ENCODE peak calls at places on chromosomes 5 and 9, in seven cellular contexts. One of them, this sample, is unnamed.

GRCh38 chr5:139867581-139867980 is 72.0 kb downstream of the PSD2 start:
- DNase-seq in HepG2: no peak
- DNase-seq in AG04449: no peak
- DNase-seq in activated CD8-positive, alpha-beta T cell treated with anti-CD3 and anti-CD28 coated beads for 36 hours: no peak
- DNase-seq in tibial nerve: no peak
- DNase-seq in PC-3: no peak
- DNase-seq in cardiac muscle cell: no peak
- DNase-seq in this sample: no peak

GRCh38 chr5:163106098-163106497 is 331.3 kb upstream of the CCNG1 start:
- DNase-seq in HepG2: no peak
- DNase-seq in AG04449: no peak
- DNase-seq in activated CD8-positive, alpha-beta T cell treated with anti-CD3 and anti-CD28 coated beads for 36 hours: no peak
- DNase-seq in tibial nerve: no peak
- DNase-seq in PC-3: peak; percentile 19
- DNase-seq in cardiac muscle cell: no peak
- DNase-seq in this sample: no peak

GRCh38 chr5:154479944-154480750 is 2.1 kb upstream of the HAND1 start:
- DNase-seq in HepG2: no peak
- DNase-seq in AG04449: no peak
- DNase-seq in activated CD8-positive, alpha-beta T cell treated with anti-CD3 and anti-CD28 coated beads for 36 hours: no peak
- DNase-seq in tibial nerve: no peak
- DNase-seq in PC-3: no peak
- DNase-seq in cardiac muscle cell: no peak
- DNase-seq in this sample: no peak

GRCh38 chr5:139273572-139274264 is 19.8 kb upstream of the MATR3 start:
- DNase-seq in HepG2: peak; percentile 82
- DNase-seq in AG04449: no peak
- DNase-seq in activated CD8-positive, alpha-beta T cell treated with anti-CD3 and anti-CD28 coated beads for 36 hours: peak; percentile 90
- DNase-seq in tibial nerve: peak; percentile 61
- DNase-seq in PC-3: peak; percentile 90
- DNase-seq in cardiac muscle cell: peak; percentile 91
- DNase-seq in this sample: peak; percentile 50

GRCh38 chr5:179765400-179765799 is 28.4 kb upstream of the LTC4S start:
- DNase-seq in HepG2: no peak
- DNase-seq in AG04449: peak; percentile 44
- DNase-seq in activated CD8-positive, alpha-beta T cell treated with anti-CD3 and anti-CD28 coated beads for 36 hours: no peak
- DNase-seq in tibial nerve: peak; percentile 15
- DNase-seq in PC-3: peak; percentile 65
- DNase-seq in cardiac muscle cell: peak; percentile 88
- DNase-seq in this sample: no peak

GRCh38 chr9:72979405-72980100 is 26.7 kb upstream of the ALDH1A1 start:
- DNase-seq in HepG2: peak; percentile 90
- DNase-seq in AG04449: no peak
- DNase-seq in activated CD8-positive, alpha-beta T cell treated with anti-CD3 and anti-CD28 coated beads for 36 hours: no peak
- DNase-seq in tibial nerve: no peak
- DNase-seq in PC-3: peak; percentile 11
- DNase-seq in cardiac muscle cell: no peak
- DNase-seq in this sample: no peak

GRCh38 chr5:88734191-88734640 is 148.8 kb downstream of the MEF2C start:
- DNase-seq in HepG2: no peak
- DNase-seq in AG04449: no peak
- DNase-seq in activated CD8-positive, alpha-beta T cell treated with anti-CD3 and anti-CD28 coated beads for 36 hours: peak; percentile 2
- DNase-seq in tibial nerve: no peak
- DNase-seq in PC-3: no peak
- DNase-seq in cardiac muscle cell: peak; percentile 18
- DNase-seq in this sample: no peak

GRCh38 chr5:90902681-90903386 is 344.2 kb downstream of the ADGRV1 start:
- DNase-seq in HepG2: no peak
- DNase-seq in AG04449: no peak
- DNase-seq in activated CD8-positive, alpha-beta T cell treated with anti-CD3 and anti-CD28 coated beads for 36 hours: no peak
- DNase-seq in tibial nerve: no peak
- DNase-seq in PC-3: no peak
- DNase-seq in cardiac muscle cell: no peak
- DNase-seq in this sample: no peak

GRCh38 chr5:39371367-39371635 is 7.0 kb upstream of the C9 start:
- DNase-seq in HepG2: no peak
- DNase-seq in AG04449: no peak
- DNase-seq in activated CD8-positive, alpha-beta T cell treated with anti-CD3 and anti-CD28 coated beads for 36 hours: no peak
- DNase-seq in tibial nerve: no peak
- DNase-seq in PC-3: no peak
- DNase-seq in cardiac muscle cell: no peak
- DNase-seq in this sample: no peak

GRCh38 chr5:52269395-52269794 is 518.3 kb upstream of the ITGA1 start:
- DNase-seq in HepG2: no peak
- DNase-seq in AG04449: no peak
- DNase-seq in activated CD8-positive, alpha-beta T cell treated with anti-CD3 and anti-CD28 coated beads for 36 hours: no peak
- DNase-seq in tibial nerve: no peak
- DNase-seq in PC-3: no peak
- DNase-seq in cardiac muscle cell: no peak
- DNase-seq in this sample: no peak

GRCh38 chr5:124418390-124418789 is 328.0 kb downstream of the ZNF608 start:
- DNase-seq in HepG2: no peak
- DNase-seq in AG04449: no peak
- DNase-seq in activated CD8-positive, alpha-beta T cell treated with anti-CD3 and anti-CD28 coated beads for 36 hours: no peak
- DNase-seq in tibial nerve: no peak
- DNase-seq in PC-3: no peak
- DNase-seq in cardiac muscle cell: no peak
- DNase-seq in this sample: no peak

GRCh38 chr9:117839862-117840261 is 135.7 kb downstream of the TLR4 start:
- DNase-seq in HepG2: no peak
- DNase-seq in AG04449: no peak
- DNase-seq in activated CD8-positive, alpha-beta T cell treated with anti-CD3 and anti-CD28 coated beads for 36 hours: no peak
- DNase-seq in tibial nerve: no peak
- DNase-seq in PC-3: no peak
- DNase-seq in cardiac muscle cell: no peak
- DNase-seq in this sample: no peak

GRCh38 chr5:31934156-31934555 is 240.0 kb downstream of the GOLPH3 start:
- DNase-seq in HepG2: no peak
- DNase-seq in AG04449: no peak
- DNase-seq in activated CD8-positive, alpha-beta T cell treated with anti-CD3 and anti-CD28 coated beads for 36 hours: no peak
- DNase-seq in tibial nerve: no peak
- DNase-seq in PC-3: peak; percentile 6
- DNase-seq in cardiac muscle cell: no peak
- DNase-seq in this sample: no peak

GRCh38 chr5:78648359-78649219 is at the start of gene LHFPL2:
- DNase-seq in HepG2: no peak
- DNase-seq in AG04449: no peak
- DNase-seq in activated CD8-positive, alpha-beta T cell treated with anti-CD3 and anti-CD28 coated beads for 36 hours: peak; percentile 34
- DNase-seq in tibial nerve: peak; percentile 63
- DNase-seq in PC-3: peak; percentile 59
- DNase-seq in cardiac muscle cell: peak; percentile 90
- DNase-seq in this sample: peak; percentile 71
- TF ChIP-seq CTCF in HepG2: no peak
- TF ChIP-seq CTCF in AG04449: no peak
- TF ChIP-seq CTCF in activated CD8-positive, alpha-beta T cell treated with anti-CD3 and anti-CD28 coated beads for 36 hours: no peak
- TF ChIP-seq CTCF in tibial nerve: no peak
- TF ChIP-seq CTCF in PC-3: no peak
- TF ChIP-seq CTCF in cardiac muscle cell: no peak
- TF ChIP-seq CTCF in this sample: no peak

DNA sequence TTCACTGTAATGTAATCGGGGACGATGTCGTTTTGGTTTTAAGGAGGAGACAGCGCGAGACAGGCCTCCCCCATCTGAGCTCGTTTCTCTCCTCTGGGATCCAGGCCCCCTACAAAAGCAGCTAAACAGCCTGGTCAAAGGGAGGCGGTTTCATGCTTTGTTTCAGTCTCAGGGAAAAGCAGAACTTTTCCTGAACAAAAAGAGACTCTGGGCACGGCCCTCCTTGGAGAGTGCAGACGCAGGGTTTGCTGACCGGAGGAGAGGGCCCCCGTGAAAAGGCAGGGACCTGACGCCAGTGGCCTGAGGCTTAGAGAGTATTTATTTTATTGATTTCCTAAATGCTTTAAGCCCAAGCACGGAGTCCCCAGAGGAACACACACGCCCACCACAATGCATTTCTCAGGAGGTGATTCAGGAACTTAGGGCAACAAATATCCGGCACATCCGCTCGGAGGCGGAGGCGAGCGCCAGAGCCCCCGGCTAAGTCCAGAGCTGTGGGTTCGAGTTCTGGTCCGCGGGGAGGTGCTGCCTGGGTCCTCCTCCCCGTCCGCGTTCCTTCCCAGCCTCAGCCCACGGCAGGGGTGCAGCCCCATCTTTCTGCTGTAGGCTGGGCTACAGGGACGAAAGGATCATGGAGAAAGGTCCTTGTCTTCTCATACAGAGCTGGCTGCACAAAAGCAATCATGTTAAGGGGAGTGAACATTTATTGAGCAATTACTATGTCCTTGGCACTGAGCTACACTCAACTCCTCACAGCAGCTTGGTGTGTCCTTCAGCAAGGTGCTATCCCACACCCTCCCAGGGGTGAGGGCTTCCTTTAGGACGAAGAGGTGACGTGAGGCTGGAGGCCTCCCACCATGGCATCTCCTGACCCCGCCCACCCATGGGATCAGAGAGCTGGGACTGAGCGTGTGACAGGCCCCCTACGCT is 40.0 kb downstream of the PTGES start:
- DNase-seq in HepG2: no peak
- DNase-seq in AG04449: peak; percentile 76
- DNase-seq in activated CD8-positive, alpha-beta T cell treated with anti-CD3 and anti-CD28 coated beads for 36 hours: peak; percentile 49
- DNase-seq in tibial nerve: no peak
- DNase-seq in PC-3: peak; percentile 12
- DNase-seq in cardiac muscle cell: peak; percentile 52
- DNase-seq in this sample: no peak
- TF ChIP-seq CTCF in HepG2: no peak
- TF ChIP-seq CTCF in AG04449: peak; percentile 1
- TF ChIP-seq CTCF in activated CD8-positive, alpha-beta T cell treated with anti-CD3 and anti-CD28 coated beads for 36 hours: no peak
- TF ChIP-seq CTCF in tibial nerve: no peak
- TF ChIP-seq CTCF in PC-3: no peak
- TF ChIP-seq CTCF in cardiac muscle cell: no peak
- TF ChIP-seq CTCF in this sample: no peak

DNA sequence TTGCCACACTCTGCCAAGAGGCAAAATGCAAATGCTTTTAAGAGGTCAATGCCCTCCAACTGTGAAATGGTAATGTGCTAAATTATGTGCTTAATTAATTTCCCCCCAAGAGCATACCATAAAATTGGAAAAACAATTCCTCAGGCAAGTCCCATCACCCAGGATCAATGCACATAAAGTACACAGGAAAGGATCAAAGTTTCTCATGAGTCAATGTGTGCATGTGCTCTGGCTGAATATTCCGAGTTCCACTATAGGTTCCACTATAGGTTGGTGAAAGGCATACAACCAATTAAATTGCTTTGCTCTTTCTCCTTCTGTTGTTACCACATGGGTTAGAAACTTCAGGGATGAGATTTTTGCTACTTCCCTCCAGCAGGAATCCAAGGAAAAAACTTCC is 87.1 kb downstream of the RGS7BP start:
- DNase-seq in HepG2: peak; percentile 4
- DNase-seq in AG04449: no peak
- DNase-seq in activated CD8-positive, alpha-beta T cell treated with anti-CD3 and anti-CD28 coated beads for 36 hours: no peak
- DNase-seq in tibial nerve: no peak
- DNase-seq in PC-3: no peak
- DNase-seq in cardiac muscle cell: no peak
- DNase-seq in this sample: no peak
- TF ChIP-seq CTCF in HepG2: no peak
- TF ChIP-seq CTCF in AG04449: no peak
- TF ChIP-seq CTCF in activated CD8-positive, alpha-beta T cell treated with anti-CD3 and anti-CD28 coated beads for 36 hours: no peak
- TF ChIP-seq CTCF in tibial nerve: no peak
- TF ChIP-seq CTCF in PC-3: no peak
- TF ChIP-seq CTCF in cardiac muscle cell: no peak
- TF ChIP-seq CTCF in this sample: no peak

DNA sequence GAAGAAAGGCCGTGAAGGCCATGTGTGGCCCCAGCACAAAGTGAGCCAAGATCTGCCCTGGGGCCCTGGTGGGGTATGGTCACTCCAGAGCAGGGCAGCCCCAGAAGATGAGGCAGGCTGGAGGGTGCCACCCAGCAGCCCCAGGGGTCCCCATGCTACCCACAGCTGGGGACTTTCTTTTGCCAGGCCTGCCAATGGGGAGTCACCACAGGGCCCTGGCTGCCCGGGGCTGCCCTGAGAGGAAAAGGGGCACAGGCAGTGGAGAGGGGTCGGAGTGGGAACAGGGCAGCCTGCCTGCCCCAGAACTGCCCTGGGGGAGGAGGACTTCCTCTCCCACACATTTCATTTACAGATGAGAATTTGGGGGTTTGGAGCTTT is 19.0 kb upstream of the RXRA start:
- DNase-seq in HepG2: no peak
- DNase-seq in AG04449: no peak
- DNase-seq in activated CD8-positive, alpha-beta T cell treated with anti-CD3 and anti-CD28 coated beads for 36 hours: no peak
- DNase-seq in tibial nerve: no peak
- DNase-seq in PC-3: no peak
- DNase-seq in cardiac muscle cell: no peak
- DNase-seq in this sample: no peak
- TF ChIP-seq CTCF in HepG2: no peak
- TF ChIP-seq CTCF in AG04449: no peak
- TF ChIP-seq CTCF in activated CD8-positive, alpha-beta T cell treated with anti-CD3 and anti-CD28 coated beads for 36 hours: no peak
- TF ChIP-seq CTCF in tibial nerve: no peak
- TF ChIP-seq CTCF in PC-3: no peak
- TF ChIP-seq CTCF in cardiac muscle cell: no peak
- TF ChIP-seq CTCF in this sample: no peak

DNA sequence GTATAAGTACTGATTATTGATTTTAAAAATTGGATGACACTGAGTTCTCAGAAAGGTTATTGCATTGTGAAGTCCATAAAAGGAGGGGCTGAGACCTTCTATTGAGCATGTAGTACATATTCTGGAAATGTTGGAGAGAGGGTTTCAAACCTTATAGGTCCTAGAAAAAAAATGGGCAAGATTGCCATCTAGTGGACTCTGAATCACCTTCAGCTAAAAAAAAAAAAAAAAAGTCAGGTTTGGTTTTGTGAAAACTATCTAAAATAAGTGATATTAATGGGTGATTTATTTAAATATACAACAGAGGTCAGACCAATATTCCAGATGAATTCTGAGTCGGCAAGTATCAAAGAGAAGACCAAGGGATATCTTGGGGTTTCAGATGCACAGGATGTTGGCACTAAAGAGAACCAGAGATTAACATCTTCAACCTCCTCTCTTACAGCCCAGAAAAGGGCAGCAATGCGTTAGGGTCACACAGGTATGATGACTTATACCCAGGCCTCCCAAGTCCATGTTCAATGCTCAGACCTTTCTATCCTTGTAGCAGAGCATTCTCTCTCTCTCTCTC is 109.8 kb upstream of the NMUR2 start:
- DNase-seq in HepG2: peak; percentile 18
- DNase-seq in AG04449: no peak
- DNase-seq in activated CD8-positive, alpha-beta T cell treated with anti-CD3 and anti-CD28 coated beads for 36 hours: no peak
- DNase-seq in tibial nerve: no peak
- DNase-seq in PC-3: peak; percentile 53
- DNase-seq in cardiac muscle cell: peak; percentile 24
- DNase-seq in this sample: no peak
- TF ChIP-seq CTCF in HepG2: peak; percentile 33
- TF ChIP-seq CTCF in AG04449: peak; percentile 10
- TF ChIP-seq CTCF in activated CD8-positive, alpha-beta T cell treated with anti-CD3 and anti-CD28 coated beads for 36 hours: peak; percentile 35
- TF ChIP-seq CTCF in tibial nerve: peak; percentile 30
- TF ChIP-seq CTCF in PC-3: peak; percentile 76
- TF ChIP-seq CTCF in cardiac muscle cell: peak; percentile 48
- TF ChIP-seq CTCF in this sample: peak; percentile 34

DNA sequence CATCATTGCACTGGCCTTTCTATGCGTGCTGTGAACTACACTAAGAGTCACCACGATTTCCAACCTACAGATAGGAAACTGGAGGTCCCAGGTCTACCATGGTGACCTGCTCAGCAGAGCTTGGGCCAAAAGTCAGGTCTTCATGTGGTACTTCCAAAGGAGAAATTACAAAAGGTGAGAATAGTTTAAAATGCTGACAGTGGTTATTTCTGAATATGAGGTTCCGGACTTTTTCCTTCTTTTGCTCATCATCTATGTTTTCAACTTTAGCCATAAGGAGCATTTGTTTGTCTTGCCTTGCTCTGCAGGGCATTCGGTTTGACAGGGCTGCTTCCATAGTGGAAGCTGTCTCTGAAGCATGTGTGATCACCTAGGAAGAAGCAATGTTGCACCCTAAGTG is 282.1 kb upstream of the IRX1 start:
- DNase-seq in HepG2: no peak
- DNase-seq in AG04449: no peak
- DNase-seq in activated CD8-positive, alpha-beta T cell treated with anti-CD3 and anti-CD28 coated beads for 36 hours: no peak
- DNase-seq in tibial nerve: no peak
- DNase-seq in PC-3: no peak
- DNase-seq in cardiac muscle cell: no peak
- DNase-seq in this sample: no peak
- TF ChIP-seq CTCF in HepG2: no peak
- TF ChIP-seq CTCF in AG04449: no peak
- TF ChIP-seq CTCF in activated CD8-positive, alpha-beta T cell treated with anti-CD3 and anti-CD28 coated beads for 36 hours: no peak
- TF ChIP-seq CTCF in tibial nerve: no peak
- TF ChIP-seq CTCF in PC-3: no peak
- TF ChIP-seq CTCF in cardiac muscle cell: no peak
- TF ChIP-seq CTCF in this sample: no peak

This sample was measured in mesothelial cell of epicardium.